ENCODE peak calls at places on chromosomes 6 and 20, in four cellular contexts. One of them, this sample, is unnamed.

GRCh38 chr6:131761061-131761761 is 46.6 kb upstream of the ENPP1 start:
- DNase-seq in thyroid gland: no peak
- DNase-seq in fibroblast of pulmonary artery: peak
- DNase-seq in RWPE1: peak
- DNase-seq in this sample: peak

GRCh38 chr20:1397710-1398109 is 4.9 kb upstream of the FKBP1A start:
- DNase-seq in thyroid gland: no peak
- DNase-seq in fibroblast of pulmonary artery: no peak
- DNase-seq in RWPE1: no peak
- DNase-seq in this sample: no peak

GRCh38 chr6:153092082-153093013 is 38.7 kb downstream of the RGS17 start:
- DNase-seq in thyroid gland: no peak
- DNase-seq in fibroblast of pulmonary artery: peak
- DNase-seq in RWPE1: peak
- DNase-seq in this sample: peak

GRCh38 chr6:152226119-152226518 is 411.0 kb downstream of the SYNE1 start:
- DNase-seq in thyroid gland: no peak
- DNase-seq in fibroblast of pulmonary artery: no peak
- DNase-seq in RWPE1: no peak
- DNase-seq in this sample: no peak

GRCh38 chr6:143529095-143529494 is 17.6 kb upstream of the FUCA2 start:
- DNase-seq in thyroid gland: no peak
- DNase-seq in fibroblast of pulmonary artery: no peak
- DNase-seq in RWPE1: no peak
- DNase-seq in this sample: no peak

GRCh38 chr6:125854355-125854754 is 63.6 kb downstream of the NCOA7 start:
- DNase-seq in thyroid gland: no peak
- DNase-seq in fibroblast of pulmonary artery: no peak
- DNase-seq in RWPE1: no peak
- DNase-seq in this sample: no peak

GRCh38 chr6:129267028-129267427 is 384.1 kb downstream of the LAMA2 start:
- DNase-seq in thyroid gland: no peak
- DNase-seq in fibroblast of pulmonary artery: no peak
- DNase-seq in RWPE1: no peak
- DNase-seq in this sample: no peak

GRCh38 chr20:33051333-33051732 is 2.4 kb upstream of the BPIFB3 start:
- DNase-seq in thyroid gland: no peak
- DNase-seq in fibroblast of pulmonary artery: no peak
- DNase-seq in RWPE1: no peak
- DNase-seq in this sample: no peak

GRCh38 chr6:149336529-149336928 is 19.0 kb downstream of the TAB2 start:
- DNase-seq in thyroid gland: no peak
- DNase-seq in fibroblast of pulmonary artery: no peak
- DNase-seq in RWPE1: peak
- DNase-seq in this sample: peak

GRCh38 chr20:46648903-46649649 is 2.2 kb downstream of the SLC13A3 start:
- DNase-seq in thyroid gland: no peak
- DNase-seq in fibroblast of pulmonary artery: no peak
- DNase-seq in RWPE1: no peak
- DNase-seq in this sample: no peak

GRCh38 chr6:107941199-107941598 is 16.8 kb downstream of the SEC63 start:
- DNase-seq in thyroid gland: no peak
- DNase-seq in fibroblast of pulmonary artery: no peak
- DNase-seq in RWPE1: no peak
- DNase-seq in this sample: no peak

GRCh38 chr20:49508435-49509199 is 26.1 kb upstream of the KCNB1 start:
- DNase-seq in thyroid gland: no peak
- DNase-seq in fibroblast of pulmonary artery: peak
- DNase-seq in RWPE1: peak
- DNase-seq in this sample: peak

GRCh38 chr6:12522347-12522746 is 194.2 kb upstream of the PHACTR1 start:
- DNase-seq in thyroid gland: no peak
- DNase-seq in fibroblast of pulmonary artery: peak
- DNase-seq in RWPE1: no peak
- DNase-seq in this sample: peak

GRCh38 chr20:51525241-51526104 is 17.0 kb downstream of the NFATC2 start:
- DNase-seq in thyroid gland: peak
- DNase-seq in fibroblast of pulmonary artery: no peak
- DNase-seq in RWPE1: no peak
- DNase-seq in this sample: no peak

GRCh38 chr6:151649835-151650234 is 156.0 kb downstream of the CCDC170 start:
- DNase-seq in thyroid gland: no peak
- DNase-seq in fibroblast of pulmonary artery: no peak
- DNase-seq in RWPE1: no peak
- DNase-seq in this sample: no peak

GRCh38 chr6:35481215-35481614 is 13.0 kb downstream of the RPL10A start:
- DNase-seq in thyroid gland: no peak
- DNase-seq in fibroblast of pulmonary artery: no peak
- DNase-seq in RWPE1: no peak
- DNase-seq in this sample: no peak

GRCh38 chr20:37764333-37764935 is 70.6 kb downstream of the CTNNBL1 start:
- DNase-seq in thyroid gland: no peak
- DNase-seq in fibroblast of pulmonary artery: no peak
- DNase-seq in RWPE1: peak
- DNase-seq in this sample: no peak

GRCh38 chr6:25418463-25419052 is 139.4 kb downstream of the CARMIL1 start:
- DNase-seq in thyroid gland: no peak
- DNase-seq in fibroblast of pulmonary artery: no peak
- DNase-seq in RWPE1: no peak
- DNase-seq in this sample: peak

GRCh38 chr20:48797275-48797825 is 30.4 kb downstream of the PREX1 start:
- DNase-seq in thyroid gland: peak
- DNase-seq in fibroblast of pulmonary artery: no peak
- DNase-seq in RWPE1: no peak
- DNase-seq in this sample: no peak

GRCh38 chr20:41408986-41409385 is 42.4 kb upstream of the EMILIN3 start:
- DNase-seq in thyroid gland: no peak
- DNase-seq in fibroblast of pulmonary artery: no peak
- DNase-seq in RWPE1: no peak
- DNase-seq in this sample: no peak

GRCh38 chr6:138655828-138656227 is 117.7 kb upstream of the CCDC28A start:
- DNase-seq in thyroid gland: no peak
- DNase-seq in fibroblast of pulmonary artery: peak
- DNase-seq in RWPE1: no peak
- DNase-seq in this sample: no peak

GRCh38 chr6:8939615-8940014 is 504.3 kb upstream of the SLC35B3 start:
- DNase-seq in thyroid gland: no peak
- DNase-seq in fibroblast of pulmonary artery: no peak
- DNase-seq in RWPE1: no peak
- DNase-seq in this sample: peak

GRCh38 chr6:159821111-159821510 is 21.0 kb downstream of the PNLDC1 start:
- DNase-seq in thyroid gland: no peak
- DNase-seq in fibroblast of pulmonary artery: no peak
- DNase-seq in RWPE1: no peak
- DNase-seq in this sample: no peak